ENCODE peak calls at places on chromosomes 12 and 14, in seven cellular contexts. B, S, H, G, T, X and Q are unnamed samples.

GRCh38 chr14:91244501-91244901 is at the start of gene GPR68:
- DNase-seq in B (peak; percentile 52), S (peak; percentile 58), H (peak; percentile 52), G (no peak), T (no peak), X (no peak), Q (peak; percentile 63)

GRCh38 chr14:100237735-100238418 is 1.1 kb upstream of the YY1 start:
- DNase-seq in B (peak; percentile 60), S (peak; percentile 37), H (peak; percentile 64), G (no peak), T (peak; percentile 47), X (peak; percentile 38), Q (peak; percentile 54)

GRCh38 chr14:28565345-28565744 is 201.2 kb upstream of the FOXG1 start:
- DNase-seq in B (no peak), S (no peak), H (no peak), G (no peak), T (no peak), X (no peak), Q (no peak)

GRCh38 chr14:64645220-64645891 is 58.9 kb upstream of the PLEKHG3 start:
- DNase-seq in B (peak; percentile 34), S (no peak), H (no peak), G (no peak), T (no peak), X (no peak), Q (no peak)

GRCh38 chr12:81949721-81950120 is 190.6 kb upstream of the PPFIA2 start:
- DNase-seq in B (no peak), S (no peak), H (no peak), G (no peak), T (no peak), X (no peak), Q (no peak)

GRCh38 chr14:65137648-65138317 is 35.5 kb upstream of the MAX start:
- DNase-seq in B (peak; percentile 16), S (no peak), H (no peak), G (no peak), T (no peak), X (no peak), Q (no peak)

GRCh38 chr14:93430889-93431670 is at the start of gene UNC79:
- DNase-seq in B (no peak), S (no peak), H (peak; percentile 82), G (no peak), T (no peak), X (no peak), Q (no peak)

GRCh38 chr12:100797246-100797645 is 2.7 kb downstream of the ANO4 start:
- DNase-seq in B (no peak), S (no peak), H (no peak), G (no peak), T (no peak), X (no peak), Q (no peak)

GRCh38 chr14:50335389-50335788 is 23.3 kb downstream of the DMAC2L start:
- DNase-seq in B (peak; percentile 55), S (peak; percentile 26), H (peak; percentile 83), G (no peak), T (no peak), X (no peak), Q (no peak)

GRCh38 chr14:73567365-73567764 is 1.6 kb upstream of the ACOT2 start:
- DNase-seq in B (no peak), S (no peak), H (no peak), G (no peak), T (no peak), X (no peak), Q (no peak)

GRCh38 chr12:15788266-15789214 is 648 bp downstream of the EPS8 start:
- DNase-seq in B (peak; percentile 27), S (peak; percentile 28), H (peak; percentile 76), G (peak; percentile 34), T (peak; percentile 49), X (peak; percentile 47), Q (no peak)

GRCh38 chr12:8709124-8709830 is 11.5 kb downstream of the RIMKLB start:
- DNase-seq in B (peak; percentile 31), S (no peak), H (no peak), G (no peak), T (no peak), X (no peak), Q (no peak)

GRCh38 chr12:104662203-104662602 is 205.5 kb downstream of the CHST11 start:
- DNase-seq in B (no peak), S (no peak), H (no peak), G (no peak), T (no peak), X (no peak), Q (no peak)

GRCh38 chr14:68523994-68524725 is 268.7 kb downstream of the ZFP36L1 start:
- DNase-seq in B (no peak), S (no peak), H (peak; percentile 61), G (no peak), T (no peak), X (no peak), Q (no peak)

GRCh38 chr12:51183816-51184215 is 10.9 kb upstream of the TFCP2 start:
- DNase-seq in B (peak; percentile 69), S (peak; percentile 61), H (peak; percentile 96), G (no peak), T (no peak), X (no peak), Q (no peak)

GRCh38 chr14:91143862-91144261 is 30.0 kb downstream of the DGLUCY start:
- DNase-seq in B (no peak), S (no peak), H (peak; percentile 69), G (no peak), T (no peak), X (no peak), Q (no peak)

GRCh38 chr14:89126461-89126860 is 290.6 kb downstream of the FOXN3 start:
- DNase-seq in B (no peak), S (no peak), H (no peak), G (no peak), T (no peak), X (no peak), Q (no peak)

GRCh38 chr12:2243275-2243674 is 190.5 kb downstream of the CACNA1C start:
- DNase-seq in B (no peak), S (no peak), H (no peak), G (no peak), T (no peak), X (no peak), Q (no peak)

GRCh38 chr12:2242816-2243215 is 190.0 kb downstream of the CACNA1C start:
- DNase-seq in B (no peak), S (no peak), H (no peak), G (no peak), T (no peak), X (no peak), Q (no peak)

GRCh38 chr12:2242206-2242605 is 189.4 kb downstream of the CACNA1C start:
- DNase-seq in B (no peak), S (no peak), H (no peak), G (no peak), T (no peak), X (no peak), Q (no peak)

GRCh38 chr12:2246358-2246757 is 193.6 kb downstream of the CACNA1C start:
- DNase-seq in B (no peak), S (no peak), H (no peak), G (no peak), T (no peak), X (no peak), Q (no peak)

GRCh38 chr12:2244013-2244861 is 191.4 kb downstream of the CACNA1C start:
- DNase-seq in B (peak; percentile 52), S (no peak), H (no peak), G (peak; percentile 2), T (no peak), X (no peak), Q (no peak)
- H3K4me3 ChIP-seq in B (no peak overlapping the region), S (no peak overlapping the region), H (no peak overlapping the region), G (no peak overlapping the region), T (no peak overlapping the region), X (no peak overlapping the region), Q (no peak overlapping the region)

DNA sequence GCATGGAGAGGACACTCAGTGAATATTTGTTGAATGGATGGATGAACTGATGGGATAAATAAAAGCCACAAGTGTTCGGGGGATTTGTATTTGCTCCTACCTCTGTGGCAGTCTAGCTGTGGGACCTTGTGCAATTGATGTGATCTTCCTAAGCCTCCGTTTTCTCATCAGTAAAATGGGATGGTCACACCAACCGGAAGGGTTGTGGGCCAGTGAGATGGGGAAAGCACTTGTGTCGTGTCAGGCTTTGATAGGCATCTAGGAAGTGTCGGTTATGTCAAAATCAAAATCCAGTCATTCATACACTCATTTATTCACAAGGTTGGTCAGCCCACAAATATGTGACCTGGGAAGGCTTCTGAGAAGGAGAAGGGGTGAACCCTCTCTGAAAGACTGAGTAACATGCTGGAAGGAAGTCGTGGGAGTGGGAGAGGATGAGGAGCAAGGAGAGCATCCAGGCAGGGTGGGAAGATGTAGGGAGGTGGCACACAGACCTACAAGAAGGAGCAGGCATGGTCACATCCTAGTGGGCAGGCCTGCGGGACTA is 7.8 kb upstream of the SERPINA9 start:
- DNase-seq in B (no peak), S (no peak), H (no peak), G (no peak), T (no peak), X (no peak), Q (no peak)
- H3K27ac ChIP-seq in B (no peak overlapping the region), S (no peak overlapping the region), H (no peak overlapping the region), G (no peak overlapping the region), T (no peak overlapping the region), X (no peak overlapping the region), Q (no peak overlapping the region)

GRCh38 chr12:31507966-31508365 is 83.0 kb downstream of the DENND5B start:
- DNase-seq in B (no peak), S (no peak), H (no peak), G (no peak), T (no peak), X (no peak), Q (no peak)

GRCh38 chr12:31506907-31507306 is 84.0 kb downstream of the DENND5B start:
- DNase-seq in B (no peak), S (no peak), H (no peak), G (no peak), T (no peak), X (no peak), Q (no peak)

GRCh38 chr12:31514912-31515311 is 76.0 kb downstream of the DENND5B start:
- DNase-seq in B (no peak), S (no peak), H (no peak), G (no peak), T (no peak), X (no peak), Q (no peak)

GRCh38 chr12:31508436-31509150 is 82.3 kb downstream of the DENND5B start:
- DNase-seq in B (no peak), S (no peak), H (no peak), G (no peak), T (no peak), X (no peak), Q (no peak)

GRCh38 chr12:31510034-31510433 is 80.9 kb downstream of the DENND5B start:
- DNase-seq in B (no peak), S (no peak), H (no peak), G (no peak), T (no peak), X (no peak), Q (no peak)
- H3K4me3 ChIP-seq in B (no peak overlapping the region), S (no peak overlapping the region), H (no peak overlapping the region), G (no peak overlapping the region), T (no peak overlapping the region), X (no peak overlapping the region), Q (no peak overlapping the region)

GRCh38 chr12:47612953-47613352 is 92.9 kb downstream of the RPAP3 start:
- DNase-seq in B (no peak), S (no peak), H (no peak), G (no peak), T (no peak), X (no peak), Q (no peak)
- H3K27ac ChIP-seq in B (no peak overlapping the region), S (no peak overlapping the region), H (no peak overlapping the region), G (no peak overlapping the region), T (no peak overlapping the region), X (no peak overlapping the region), Q (no peak overlapping the region)